ENCODE peak calls at places on chromosomes 5 and 9, in nine cellular contexts. One of them, this sample, is unnamed.

GRCh38 chr5:138752341-138752950 is 779 bp upstream of the CTNNA1 start:
- DNase-seq in activated naive CD4-positive, alpha-beta T cell: no peak
- DNase-seq in DMS153: no peak
- DNase-seq in putamen: no peak
- DNase-seq in stimulated activated CD8-positive, alpha-beta memory T cell treated with anti-CD3 and anti-CD28 coated beads, Interleukin-7, amount 100 ng/mL, for 1 hour: no peak
- DNase-seq in NCI-H1436: peak
- DNase-seq in G401: peak
- DNase-seq in uterus: peak
- DNase-seq in left ventricle myocardium superior: peak
- DNase-seq in this sample: no peak

GRCh38 chr9:70352802-70353201 is 61.7 kb downstream of the KLF9 start:
- DNase-seq in activated naive CD4-positive, alpha-beta T cell: no peak
- DNase-seq in DMS153: no peak
- DNase-seq in putamen: no peak
- DNase-seq in stimulated activated CD8-positive, alpha-beta memory T cell treated with anti-CD3 and anti-CD28 coated beads, Interleukin-7, amount 100 ng/mL, for 1 hour: no peak
- DNase-seq in NCI-H1436: no peak
- DNase-seq in G401: no peak
- DNase-seq in uterus: no peak
- DNase-seq in left ventricle myocardium superior: no peak
- DNase-seq in this sample: peak

GRCh38 chr9:24297931-24298330 is 247.8 kb downstream of the IZUMO3 start:
- DNase-seq in activated naive CD4-positive, alpha-beta T cell: no peak
- DNase-seq in DMS153: no peak
- DNase-seq in putamen: no peak
- DNase-seq in stimulated activated CD8-positive, alpha-beta memory T cell treated with anti-CD3 and anti-CD28 coated beads, Interleukin-7, amount 100 ng/mL, for 1 hour: no peak
- DNase-seq in NCI-H1436: no peak
- DNase-seq in G401: no peak
- DNase-seq in uterus: no peak
- DNase-seq in left ventricle myocardium superior: no peak
- DNase-seq in this sample: no peak

GRCh38 chr9:16559418-16560188 is 310.9 kb downstream of the BNC2 start:
- DNase-seq in activated naive CD4-positive, alpha-beta T cell: no peak
- DNase-seq in DMS153: peak
- DNase-seq in putamen: no peak
- DNase-seq in stimulated activated CD8-positive, alpha-beta memory T cell treated with anti-CD3 and anti-CD28 coated beads, Interleukin-7, amount 100 ng/mL, for 1 hour: no peak
- DNase-seq in NCI-H1436: no peak
- DNase-seq in G401: no peak
- DNase-seq in uterus: no peak
- DNase-seq in left ventricle myocardium superior: no peak
- DNase-seq in this sample: no peak

GRCh38 chr5:107461770-107462169 is 209.0 kb downstream of the EFNA5 start:
- DNase-seq in activated naive CD4-positive, alpha-beta T cell: no peak
- DNase-seq in DMS153: no peak
- DNase-seq in putamen: no peak
- DNase-seq in stimulated activated CD8-positive, alpha-beta memory T cell treated with anti-CD3 and anti-CD28 coated beads, Interleukin-7, amount 100 ng/mL, for 1 hour: no peak
- DNase-seq in NCI-H1436: no peak
- DNase-seq in G401: no peak
- DNase-seq in uterus: no peak
- DNase-seq in left ventricle myocardium superior: no peak
- DNase-seq in this sample: no peak

GRCh38 chr9:136533775-136534157 is 12.1 kb downstream of the NOTCH1 start:
- DNase-seq in activated naive CD4-positive, alpha-beta T cell: peak
- DNase-seq in DMS153: no peak
- DNase-seq in putamen: no peak
- DNase-seq in stimulated activated CD8-positive, alpha-beta memory T cell treated with anti-CD3 and anti-CD28 coated beads, Interleukin-7, amount 100 ng/mL, for 1 hour: peak
- DNase-seq in NCI-H1436: no peak
- DNase-seq in G401: no peak
- DNase-seq in uterus: no peak
- DNase-seq in left ventricle myocardium superior: peak
- DNase-seq in this sample: no peak

GRCh38 chr5:129670944-129671343 is 77.0 kb upstream of the MINAR2 start:
- DNase-seq in activated naive CD4-positive, alpha-beta T cell: no peak
- DNase-seq in DMS153: no peak
- DNase-seq in putamen: no peak
- DNase-seq in stimulated activated CD8-positive, alpha-beta memory T cell treated with anti-CD3 and anti-CD28 coated beads, Interleukin-7, amount 100 ng/mL, for 1 hour: no peak
- DNase-seq in NCI-H1436: no peak
- DNase-seq in G401: no peak
- DNase-seq in uterus: no peak
- DNase-seq in left ventricle myocardium superior: no peak
- DNase-seq in this sample: no peak

GRCh38 chr5:141740885-141741284 is 58.9 kb upstream of the ARAP3 start:
- DNase-seq in activated naive CD4-positive, alpha-beta T cell: no peak
- DNase-seq in DMS153: no peak
- DNase-seq in putamen: no peak
- DNase-seq in stimulated activated CD8-positive, alpha-beta memory T cell treated with anti-CD3 and anti-CD28 coated beads, Interleukin-7, amount 100 ng/mL, for 1 hour: no peak
- DNase-seq in NCI-H1436: no peak
- DNase-seq in G401: no peak
- DNase-seq in uterus: no peak
- DNase-seq in left ventricle myocardium superior: no peak
- DNase-seq in this sample: no peak

GRCh38 chr5:127210082-127210481 is 80.5 kb upstream of the MEGF10 start:
- DNase-seq in activated naive CD4-positive, alpha-beta T cell: no peak
- DNase-seq in DMS153: peak
- DNase-seq in putamen: no peak
- DNase-seq in stimulated activated CD8-positive, alpha-beta memory T cell treated with anti-CD3 and anti-CD28 coated beads, Interleukin-7, amount 100 ng/mL, for 1 hour: no peak
- DNase-seq in NCI-H1436: no peak
- DNase-seq in G401: no peak
- DNase-seq in uterus: no peak
- DNase-seq in left ventricle myocardium superior: no peak
- DNase-seq in this sample: no peak

GRCh38 chr9:116483622-116484482 is 203.3 kb upstream of the TRIM32 start:
- DNase-seq in activated naive CD4-positive, alpha-beta T cell: no peak
- DNase-seq in DMS153: no peak
- DNase-seq in putamen: no peak
- DNase-seq in stimulated activated CD8-positive, alpha-beta memory T cell treated with anti-CD3 and anti-CD28 coated beads, Interleukin-7, amount 100 ng/mL, for 1 hour: no peak
- DNase-seq in NCI-H1436: no peak
- DNase-seq in G401: no peak
- DNase-seq in uterus: no peak
- DNase-seq in left ventricle myocardium superior: no peak
- DNase-seq in this sample: peak

GRCh38 chr9:130626249-130626982 is 38.0 kb upstream of the PRDM12 start:
- DNase-seq in activated naive CD4-positive, alpha-beta T cell: no peak
- DNase-seq in DMS153: no peak
- DNase-seq in putamen: no peak
- DNase-seq in stimulated activated CD8-positive, alpha-beta memory T cell treated with anti-CD3 and anti-CD28 coated beads, Interleukin-7, amount 100 ng/mL, for 1 hour: no peak
- DNase-seq in NCI-H1436: no peak
- DNase-seq in G401: no peak
- DNase-seq in uterus: no peak
- DNase-seq in left ventricle myocardium superior: peak
- DNase-seq in this sample: no peak

GRCh38 chr9:135085830-135086546 is 1.5 kb upstream of the OLFM1 start:
- DNase-seq in activated naive CD4-positive, alpha-beta T cell: no peak
- DNase-seq in DMS153: peak
- DNase-seq in putamen: peak
- DNase-seq in stimulated activated CD8-positive, alpha-beta memory T cell treated with anti-CD3 and anti-CD28 coated beads, Interleukin-7, amount 100 ng/mL, for 1 hour: no peak
- DNase-seq in NCI-H1436: peak
- DNase-seq in G401: peak
- DNase-seq in uterus: peak
- DNase-seq in left ventricle myocardium superior: peak
- DNase-seq in this sample: peak

GRCh38 chr9:116288658-116289057 is 135.1 kb downstream of the PAPPA start:
- DNase-seq in activated naive CD4-positive, alpha-beta T cell: no peak
- DNase-seq in DMS153: no peak
- DNase-seq in putamen: no peak
- DNase-seq in stimulated activated CD8-positive, alpha-beta memory T cell treated with anti-CD3 and anti-CD28 coated beads, Interleukin-7, amount 100 ng/mL, for 1 hour: no peak
- DNase-seq in NCI-H1436: no peak
- DNase-seq in G401: no peak
- DNase-seq in uterus: no peak
- DNase-seq in left ventricle myocardium superior: no peak
- DNase-seq in this sample: peak

GRCh38 chr5:138631204-138631928 is 56.2 kb upstream of the HSPA9 start:
- DNase-seq in activated naive CD4-positive, alpha-beta T cell: no peak
- DNase-seq in DMS153: no peak
- DNase-seq in putamen: no peak
- DNase-seq in stimulated activated CD8-positive, alpha-beta memory T cell treated with anti-CD3 and anti-CD28 coated beads, Interleukin-7, amount 100 ng/mL, for 1 hour: no peak
- DNase-seq in NCI-H1436: no peak
- DNase-seq in G401: no peak
- DNase-seq in uterus: no peak
- DNase-seq in left ventricle myocardium superior: no peak
- DNase-seq in this sample: no peak

GRCh38 chr5:168073311-168073710 is 218.1 kb upstream of the WWC1 start:
- DNase-seq in activated naive CD4-positive, alpha-beta T cell: no peak
- DNase-seq in DMS153: no peak
- DNase-seq in putamen: no peak
- DNase-seq in stimulated activated CD8-positive, alpha-beta memory T cell treated with anti-CD3 and anti-CD28 coated beads, Interleukin-7, amount 100 ng/mL, for 1 hour: no peak
- DNase-seq in NCI-H1436: no peak
- DNase-seq in G401: no peak
- DNase-seq in uterus: no peak
- DNase-seq in left ventricle myocardium superior: no peak
- DNase-seq in this sample: no peak

GRCh38 chr5:98836175-98836574 is 62.7 kb downstream of the RGMB start:
- DNase-seq in activated naive CD4-positive, alpha-beta T cell: no peak
- DNase-seq in DMS153: no peak
- DNase-seq in putamen: no peak
- DNase-seq in stimulated activated CD8-positive, alpha-beta memory T cell treated with anti-CD3 and anti-CD28 coated beads, Interleukin-7, amount 100 ng/mL, for 1 hour: no peak
- DNase-seq in NCI-H1436: no peak
- DNase-seq in G401: no peak
- DNase-seq in uterus: no peak
- DNase-seq in left ventricle myocardium superior: no peak
- DNase-seq in this sample: no peak

GRCh38 chr9:98214811-98215210 is 22.4 kb upstream of the CORO2A start:
- DNase-seq in activated naive CD4-positive, alpha-beta T cell: no peak
- DNase-seq in DMS153: no peak
- DNase-seq in putamen: no peak
- DNase-seq in stimulated activated CD8-positive, alpha-beta memory T cell treated with anti-CD3 and anti-CD28 coated beads, Interleukin-7, amount 100 ng/mL, for 1 hour: no peak
- DNase-seq in NCI-H1436: no peak
- DNase-seq in G401: peak
- DNase-seq in uterus: no peak
- DNase-seq in left ventricle myocardium superior: no peak
- DNase-seq in this sample: peak

GRCh38 chr5:141439411-141440141 is 9.3 kb downstream of the PCDHGA12 start:
- DNase-seq in activated naive CD4-positive, alpha-beta T cell: no peak
- DNase-seq in DMS153: no peak
- DNase-seq in putamen: no peak
- DNase-seq in stimulated activated CD8-positive, alpha-beta memory T cell treated with anti-CD3 and anti-CD28 coated beads, Interleukin-7, amount 100 ng/mL, for 1 hour: no peak
- DNase-seq in NCI-H1436: no peak
- DNase-seq in G401: peak
- DNase-seq in uterus: no peak
- DNase-seq in left ventricle myocardium superior: no peak
- DNase-seq in this sample: no peak

GRCh38 chr5:175734016-175734415 is 76.1 kb downstream of the HRH2 start:
- DNase-seq in activated naive CD4-positive, alpha-beta T cell: no peak
- DNase-seq in DMS153: no peak
- DNase-seq in putamen: no peak
- DNase-seq in stimulated activated CD8-positive, alpha-beta memory T cell treated with anti-CD3 and anti-CD28 coated beads, Interleukin-7, amount 100 ng/mL, for 1 hour: no peak
- DNase-seq in NCI-H1436: no peak
- DNase-seq in G401: no peak
- DNase-seq in uterus: no peak
- DNase-seq in left ventricle myocardium superior: no peak
- DNase-seq in this sample: no peak

GRCh38 chr9:124350485-124351263 is 64.6 kb downstream of the PSMB7 start:
- DNase-seq in activated naive CD4-positive, alpha-beta T cell: no peak
- DNase-seq in DMS153: no peak
- DNase-seq in putamen: no peak
- DNase-seq in stimulated activated CD8-positive, alpha-beta memory T cell treated with anti-CD3 and anti-CD28 coated beads, Interleukin-7, amount 100 ng/mL, for 1 hour: no peak
- DNase-seq in NCI-H1436: no peak
- DNase-seq in G401: no peak
- DNase-seq in uterus: no peak
- DNase-seq in left ventricle myocardium superior: no peak
- DNase-seq in this sample: peak

GRCh38 chr5:38420691-38421395 is 135.6 kb downstream of the LIFR start:
- DNase-seq in activated naive CD4-positive, alpha-beta T cell: no peak
- DNase-seq in DMS153: peak
- DNase-seq in putamen: peak
- DNase-seq in stimulated activated CD8-positive, alpha-beta memory T cell treated with anti-CD3 and anti-CD28 coated beads, Interleukin-7, amount 100 ng/mL, for 1 hour: no peak
- DNase-seq in NCI-H1436: peak
- DNase-seq in G401: peak
- DNase-seq in uterus: peak
- DNase-seq in left ventricle myocardium superior: peak
- DNase-seq in this sample: no peak

GRCh38 chr5:1726469-1726865 is 73.2 kb downstream of the MRPL36 start:
- DNase-seq in activated naive CD4-positive, alpha-beta T cell: no peak
- DNase-seq in DMS153: no peak
- DNase-seq in putamen: no peak
- DNase-seq in stimulated activated CD8-positive, alpha-beta memory T cell treated with anti-CD3 and anti-CD28 coated beads, Interleukin-7, amount 100 ng/mL, for 1 hour: no peak
- DNase-seq in NCI-H1436: no peak
- DNase-seq in G401: no peak
- DNase-seq in uterus: no peak
- DNase-seq in left ventricle myocardium superior: no peak
- DNase-seq in this sample: no peak

GRCh38 chr9:79962836-79963235 is 391.1 kb downstream of the TLE4 start:
- DNase-seq in activated naive CD4-positive, alpha-beta T cell: no peak
- DNase-seq in DMS153: no peak
- DNase-seq in putamen: no peak
- DNase-seq in stimulated activated CD8-positive, alpha-beta memory T cell treated with anti-CD3 and anti-CD28 coated beads, Interleukin-7, amount 100 ng/mL, for 1 hour: no peak
- DNase-seq in NCI-H1436: no peak
- DNase-seq in G401: no peak
- DNase-seq in uterus: no peak
- DNase-seq in left ventricle myocardium superior: no peak
- DNase-seq in this sample: no peak

This sample was measured in osteoblast.